ENCODE peak calls at places on chromosomes 12 and 14, in four cellular contexts. O is NCI-H1417, E is iPS DF 19.7, N is GM13977. A is an unnamed sample.

GRCh38 chr12:122955151-122955550 is 11.1 kb downstream of the ABCB9 start:
- DNase-seq in O (no peak), E (no peak), N (no peak), A (peak)

GRCh38 chr14:105999361-106000028 is 473.1 kb downstream of the TMEM121 start:
- DNase-seq in O (peak), E (no peak), N (peak), A (peak)

GRCh38 chr14:64594438-64594837 is 44.7 kb downstream of the PPP1R36 start:
- DNase-seq in O (no peak), E (no peak), N (no peak), A (no peak)

GRCh38 chr14:75803768-75804167 is 142.7 kb downstream of the TTLL5 start:
- DNase-seq in O (no peak), E (no peak), N (no peak), A (no peak)

GRCh38 chr12:116263431-116263830 is 14.1 kb downstream of the MED13L start:
- DNase-seq in O (no peak), E (no peak), N (no peak), A (no peak)

GRCh38 chr14:67999693-68000384 is 180.3 kb downstream of the RAD51B start:
- DNase-seq in O (no peak), E (no peak), N (no peak), A (no peak)

GRCh38 chr14:33792387-33793368 is 158.2 kb downstream of the EGLN3 start:
- DNase-seq in O (peak), E (no peak), N (peak), A (peak)

GRCh38 chr12:68611094-68611818 is 557 bp downstream of the RAP1B start:
- DNase-seq in O (peak), E (no peak), N (peak), A (peak)

GRCh38 chr14:88247228-88247627 is 75.8 kb downstream of the KCNK10 start:
- DNase-seq in O (no peak), E (no peak), N (no peak), A (no peak)

GRCh38 chr14:51546603-51547258 is 105.0 kb upstream of the FRMD6 start:
- DNase-seq in O (peak), E (no peak), N (no peak), A (no peak)

GRCh38 chr12:96902076-96902475 is 5.0 kb upstream of the NEDD1 start:
- DNase-seq in O (no peak), E (no peak), N (no peak), A (no peak)

GRCh38 chr14:71139058-71139946 is 232.0 kb downstream of the PCNX1 start:
- DNase-seq in O (peak), E (no peak), N (peak), A (peak)

GRCh38 chr12:103350116-103350515 is 145.7 kb downstream of the C12orf42 start:
- DNase-seq in O (no peak), E (no peak), N (no peak), A (no peak)

GRCh38 chr12:29782285-29782820 is 1.4 kb downstream of the TMTC1 start:
- DNase-seq in O (peak), E (no peak), N (peak), A (no peak)

GRCh38 chr14:89720741-89721315 is 233.7 kb downstream of the EFCAB11 start:
- DNase-seq in O (no peak), E (peak), N (peak), A (no peak)

GRCh38 chr12:24993756-24994155 is 44.9 kb upstream of the BCAT1 start:
- DNase-seq in O (no peak), E (no peak), N (no peak), A (no peak)

GRCh38 chr14:83566567-83566966 is 1963.4 kb upstream of the FLRT2 start:
- DNase-seq in O (no peak), E (no peak), N (no peak), A (no peak)